ENCODE peak calls at places on chromosomes 2 and 18, in four cellular contexts. E, J, M and H are unnamed samples.

GRCh38 chr2:176129825-176130152 is 284 bp downstream of the HOXD8 start:
- DNase-seq in E (no peak), J (no peak), M (no peak), H (no peak)

GRCh38 chr2:236862961-236863728 is 222.5 kb upstream of the COPS8 start:
- DNase-seq in E (peak), J (no peak), M (peak), H (no peak)

GRCh38 chr2:68715353-68716041 is 19.1 kb upstream of the ARHGAP25 start:
- DNase-seq in J (no peak), E (peak), M (no peak), H (peak)

GRCh38 chr2:38750793-38751042 is 443 bp downstream of the SRSF7 start:
- DNase-seq in M (peak), E (peak), J (peak), H (no peak)

GRCh38 chr2:128362889-128363228 is 44.2 kb upstream of the HS6ST1 start:
- DNase-seq in J (no peak), E (peak), M (peak), H (no peak)

GRCh38 chr2:231347081-231347480 is 48.4 kb upstream of the B3GNT7 start:
- DNase-seq in M (no peak), J (no peak), E (no peak), H (no peak)

GRCh38 chr2:145595296-145595695 is 1075.4 kb upstream of the ZEB2 start:
- DNase-seq in J (no peak), E (peak), M (no peak), H (no peak)

GRCh38 chr2:1582891-1583341 is 161.4 kb downstream of the PXDN start:
- DNase-seq in M (peak), J (no peak), E (no peak), H (no peak)

GRCh38 chr2:212777020-212777491 is 238.5 kb upstream of the ERBB4 start:
- DNase-seq in M (no peak), J (no peak), E (peak), H (peak)

GRCh38 chr2:26537826-26538475 is 60.0 kb upstream of the OTOF start:
- DNase-seq in E (no peak), J (no peak), M (peak), H (no peak)

GRCh38 chr2:187994464-187995331 is 297.0 kb upstream of the GULP1 start:
- DNase-seq in E (peak), J (no peak), M (no peak), H (no peak)

GRCh38 chr2:200615247-200615646 is 29.4 kb downstream of the AOX1 start:
- DNase-seq in J (no peak), E (peak), M (no peak), H (no peak)

GRCh38 chr2:126809357-126809756 is 89.3 kb upstream of the TEX51 start:
- DNase-seq in J (no peak), E (no peak), M (no peak), H (no peak)

GRCh38 chr18:7754258-7754657 is 187.1 kb downstream of the PTPRM start:
- DNase-seq in J (no peak), E (no peak), M (no peak), H (no peak)

GRCh38 chr18:7754725-7755181 is 187.6 kb downstream of the PTPRM start:
- DNase-seq in M (no peak), E (peak), J (no peak), H (no peak)

GRCh38 chr18:7758764-7759163 is 191.6 kb downstream of the PTPRM start:
- DNase-seq in E (no peak), M (no peak), J (no peak), H (no peak)

GRCh38 chr18:7757175-7757574 is 190.1 kb downstream of the PTPRM start:
- DNase-seq in J (no peak), E (no peak), M (no peak), H (no peak)

GRCh38 chr18:7755753-7756475 is 188.8 kb downstream of the PTPRM start:
- DNase-seq in J (no peak), E (no peak), M (no peak), H (no peak)
- H3K27ac ChIP-seq in J (no peak), E (no peak), M (no peak), H (no peak)

DNA sequence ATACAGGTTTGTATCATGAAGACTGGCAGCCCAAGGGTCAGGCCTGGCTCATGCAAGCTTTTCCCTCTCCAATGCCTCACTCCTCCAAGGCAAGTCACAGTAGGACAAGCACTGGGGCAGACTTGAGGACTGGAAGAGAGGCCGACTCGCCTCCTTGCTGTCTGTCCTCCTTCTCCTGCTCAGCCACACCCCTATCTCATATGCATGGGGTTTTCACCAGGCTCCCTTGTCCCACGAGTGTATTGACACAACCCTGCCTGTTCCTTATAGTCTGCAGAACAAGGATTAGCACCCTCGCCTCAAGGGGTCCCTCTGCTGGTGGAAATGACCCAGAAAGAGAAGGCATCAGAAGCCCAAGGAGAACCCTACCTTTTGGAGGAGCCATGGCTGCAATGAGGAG is 223.7 kb downstream of the SOX11 start:
- DNase-seq in E (peak), J (no peak), M (no peak), H (no peak)
- H3K27ac ChIP-seq in E (no peak), J (no peak), M (no peak), H (no peak)

GRCh38 chr2:28413896-28414290 is 21.2 kb downstream of the FOSL2 start:
- DNase-seq in M (no peak), E (no peak), J (no peak), H (no peak)

GRCh38 chr2:28411166-28411755 is 18.6 kb downstream of the FOSL2 start:
- DNase-seq in M (peak), E (no peak), J (no peak), H (no peak)

GRCh38 chr2:28411956-28412609 is 19.4 kb downstream of the FOSL2 start:
- DNase-seq in M (no peak), E (no peak), J (no peak), H (no peak)

GRCh38 chr2:28413152-28413895 is 20.7 kb downstream of the FOSL2 start:
- DNase-seq in M (no peak), J (no peak), E (no peak), H (no peak)

DNA sequence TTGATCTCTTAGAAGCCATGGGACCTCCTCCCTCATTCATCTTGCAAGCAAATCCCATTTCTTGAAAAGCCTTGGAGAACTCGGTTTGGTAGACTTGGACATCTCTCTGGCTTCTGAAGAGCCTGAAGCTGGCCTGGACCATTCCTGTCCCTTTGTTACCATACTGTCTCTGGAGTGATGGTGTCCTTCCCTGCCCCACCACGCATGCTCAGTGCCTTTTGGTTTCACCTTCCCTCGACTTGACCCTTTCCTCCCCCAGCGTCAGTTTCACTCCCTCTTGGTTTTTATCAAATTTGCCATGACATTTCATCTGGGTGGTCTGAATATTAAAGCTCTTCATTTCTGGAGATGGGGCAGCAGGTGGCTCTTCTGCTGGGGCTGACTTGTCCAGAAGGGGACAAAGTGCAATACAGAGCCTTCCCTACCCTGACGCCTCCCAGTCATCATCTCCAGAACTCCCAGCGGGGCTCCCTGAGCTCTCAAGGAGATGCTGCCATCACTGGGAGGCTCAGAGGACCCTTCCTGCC is 20.0 kb downstream of the FOSL2 start:
- DNase-seq in E (no peak), J (no peak), M (no peak), H (no peak)
- H3K27ac ChIP-seq in E (no peak), J (no peak), M (no peak), H (no peak)

GRCh38 chr2:232633413-232634318 is at the start of gene EFHD1:
- DNase-seq in E (peak), J (peak), M (peak), H (peak)

GRCh38 chr2:232629201-232629475 is 4.3 kb upstream of the EFHD1 start:
- DNase-seq in M (no peak), J (no peak), E (no peak), H (no peak)

GRCh38 chr2:232632904-232633412 is 446 bp upstream of the EFHD1 start:
- DNase-seq in M (peak), J (no peak), E (no peak), H (no peak)

GRCh38 chr2:232634319-232635150 is 1.1 kb downstream of the EFHD1 start:
- DNase-seq in E (no peak), M (peak), J (no peak), H (no peak)

DNA sequence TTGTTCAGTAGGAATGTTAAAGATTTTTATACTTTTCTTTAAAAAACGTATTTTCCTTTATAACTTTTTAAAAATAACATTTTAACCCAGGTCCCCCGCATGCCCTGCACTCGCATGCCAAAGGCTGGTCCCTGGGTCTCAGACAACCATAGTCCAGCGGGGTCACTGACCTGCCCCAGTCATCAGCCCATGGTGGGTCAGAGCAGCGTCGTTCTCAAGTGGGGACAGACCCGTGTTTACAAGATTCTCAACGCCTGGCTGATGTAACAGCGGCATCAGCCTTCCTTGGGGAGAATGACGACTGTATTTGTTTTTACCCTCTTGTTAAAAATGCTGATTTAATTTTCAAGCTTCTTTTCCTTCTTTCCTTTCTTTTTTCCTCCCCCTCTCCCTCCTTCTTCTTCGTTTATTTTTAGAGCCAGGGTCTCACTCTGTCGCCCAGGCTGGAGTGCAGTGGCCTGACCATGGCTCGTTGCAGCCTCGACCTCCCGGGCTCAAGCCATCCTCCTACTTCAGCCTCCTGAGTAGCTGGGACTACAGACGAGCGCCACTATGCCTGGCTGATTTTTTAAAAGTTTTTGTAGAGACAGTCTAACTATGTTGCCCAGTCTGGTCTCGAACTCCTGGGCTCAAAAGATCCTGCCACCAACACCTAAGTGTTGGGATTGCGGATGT is 1.0 kb upstream of the EFHD1 start:
- DNase-seq in E (no peak), J (no peak), M (no peak), H (no peak)
- H3K27ac ChIP-seq in E (no peak), J (no peak), M (peak), H (no peak)